ENCODE peak calls at places on chromosomes 4 and X, in five cellular contexts. E, D, N, M and Z are unnamed samples.

GRCh38 chrX:66602381-66602938 is 36.4 kb downstream of the EDA2R start:
- DNase-seq in E (no peak), D (no peak), N (no peak), M (no peak), Z (peak)

GRCh38 chr4:152554742-152555141 is 18.9 kb upstream of the FBXW7 start:
- DNase-seq in E (no peak), D (no peak), N (no peak), M (no peak), Z (no peak)

GRCh38 chr4:20272411-20272872 is 20.7 kb downstream of the SLIT2 start:
- DNase-seq in E (no peak), D (no peak), N (peak), M (no peak), Z (no peak)

GRCh38 chr4:88797725-88798124 is 100.1 kb upstream of the NAP1L5 start:
- DNase-seq in E (no peak), D (no peak), N (no peak), M (no peak), Z (no peak)

GRCh38 chr4:163063891-163064290 is 102.8 kb downstream of the NAF1 start:
- DNase-seq in E (no peak), D (no peak), N (peak), M (no peak), Z (no peak)

GRCh38 chrX:78945186-78945912 is at the start of gene P2RY10:
- DNase-seq in E (no peak), D (no peak), N (no peak), M (no peak), Z (no peak)

GRCh38 chr4:126081336-126081735 is 766.6 kb downstream of the FAT4 start:
- DNase-seq in E (no peak), D (no peak), N (no peak), M (no peak), Z (no peak)

GRCh38 chr4:118683513-118683912 is 1.7 kb upstream of the METTL14 start:
- DNase-seq in E (no peak), D (no peak), N (peak), M (no peak), Z (no peak)

GRCh38 chrX:14899607-14900006 is 26.4 kb downstream of the MOSPD2 start:
- DNase-seq in E (no peak), D (no peak), N (peak), M (no peak), Z (no peak)

GRCh38 chr4:76457885-76458284 is 22.9 kb downstream of the SHROOM3 start:
- DNase-seq in E (no peak), D (no peak), N (no peak), M (no peak), Z (no peak)

GRCh38 chrX:24876782-24877315 is 138.9 kb downstream of the ARX start:
- DNase-seq in E (peak), D (no peak), N (no peak), M (no peak), Z (no peak)
- H3K27ac ChIP-seq in E (peak), D (no peak), N (peak), M (no peak), Z (no peak)

DNA sequence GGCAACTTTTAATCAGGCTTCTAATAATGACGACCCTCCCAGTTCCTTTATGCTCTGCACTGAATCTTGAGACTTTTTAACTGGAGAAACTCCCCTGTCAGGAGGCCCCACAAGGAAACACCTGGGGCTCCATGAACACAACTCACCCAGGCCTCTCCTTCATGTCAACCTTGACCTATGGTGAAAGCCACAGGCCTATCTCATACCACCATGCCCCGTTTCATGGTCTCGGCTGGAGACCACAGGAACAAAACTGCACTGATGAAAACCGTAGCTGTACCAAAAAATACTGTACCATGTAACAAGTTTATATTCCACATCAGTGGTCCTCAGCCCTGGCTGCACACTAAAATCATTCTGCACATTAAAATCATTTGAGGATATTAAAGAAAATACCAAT is 57.0 kb downstream of the ZNF827 start:
- DNase-seq in E (no peak), D (no peak), N (no peak), M (no peak), Z (no peak)
- H3K27ac ChIP-seq in E (no peak), D (peak), N (no peak), M (peak), Z (peak)

DNA sequence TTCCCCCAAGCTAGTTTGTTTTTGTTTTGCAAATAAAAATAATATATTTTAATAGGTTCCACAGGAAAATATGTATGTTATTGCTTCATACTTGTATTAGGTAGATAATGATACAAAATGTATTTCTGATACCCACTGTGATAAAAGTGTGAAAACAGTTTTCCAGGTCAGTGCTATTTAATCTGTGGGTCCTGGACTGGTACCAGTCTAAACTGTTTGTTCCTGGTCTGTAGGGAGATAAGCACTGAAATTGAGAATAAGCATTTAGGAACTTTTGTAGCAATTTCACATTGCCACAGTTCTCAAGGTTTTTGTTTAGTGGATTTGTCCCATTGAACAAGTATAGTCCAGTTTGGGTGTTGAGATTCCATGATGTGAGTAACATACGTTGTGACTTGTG is 110.5 kb downstream of the PDLIM5 start:
- DNase-seq in E (no peak), D (no peak), N (no peak), M (no peak), Z (no peak)
- H3K27ac ChIP-seq in E (no peak), D (no peak), N (no peak), M (no peak), Z (no peak)

GRCh38 chrX:110588853-110589252 is 206.8 kb downstream of the CHRDL1 start:
- DNase-seq in E (no peak), D (no peak), N (no peak), M (no peak), Z (no peak)

DNA sequence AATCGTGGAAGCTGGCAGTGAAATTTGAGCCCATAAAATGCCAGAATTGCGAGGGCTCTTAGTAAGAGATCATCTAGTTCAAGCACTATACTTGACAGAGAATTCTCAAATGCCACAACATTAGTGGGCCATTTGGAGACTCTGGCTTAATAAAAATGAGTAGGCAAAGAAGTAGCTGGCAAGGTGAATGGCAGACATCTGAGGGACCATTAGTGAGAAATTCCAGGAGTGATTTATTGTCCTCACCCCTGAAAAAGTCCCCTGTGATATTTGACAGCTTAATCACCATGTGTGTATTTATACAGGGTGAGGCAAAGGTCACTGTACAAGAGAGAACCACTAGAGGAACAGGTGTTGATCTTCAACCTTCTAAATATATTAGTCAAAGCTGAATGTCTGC is 207.5 kb downstream of the CHRDL1 start:
- DNase-seq in E (no peak), D (no peak), N (no peak), M (no peak), Z (no peak)
- H3K27ac ChIP-seq in E (no peak), D (no peak), N (no peak), M (no peak), Z (no peak)

DNA sequence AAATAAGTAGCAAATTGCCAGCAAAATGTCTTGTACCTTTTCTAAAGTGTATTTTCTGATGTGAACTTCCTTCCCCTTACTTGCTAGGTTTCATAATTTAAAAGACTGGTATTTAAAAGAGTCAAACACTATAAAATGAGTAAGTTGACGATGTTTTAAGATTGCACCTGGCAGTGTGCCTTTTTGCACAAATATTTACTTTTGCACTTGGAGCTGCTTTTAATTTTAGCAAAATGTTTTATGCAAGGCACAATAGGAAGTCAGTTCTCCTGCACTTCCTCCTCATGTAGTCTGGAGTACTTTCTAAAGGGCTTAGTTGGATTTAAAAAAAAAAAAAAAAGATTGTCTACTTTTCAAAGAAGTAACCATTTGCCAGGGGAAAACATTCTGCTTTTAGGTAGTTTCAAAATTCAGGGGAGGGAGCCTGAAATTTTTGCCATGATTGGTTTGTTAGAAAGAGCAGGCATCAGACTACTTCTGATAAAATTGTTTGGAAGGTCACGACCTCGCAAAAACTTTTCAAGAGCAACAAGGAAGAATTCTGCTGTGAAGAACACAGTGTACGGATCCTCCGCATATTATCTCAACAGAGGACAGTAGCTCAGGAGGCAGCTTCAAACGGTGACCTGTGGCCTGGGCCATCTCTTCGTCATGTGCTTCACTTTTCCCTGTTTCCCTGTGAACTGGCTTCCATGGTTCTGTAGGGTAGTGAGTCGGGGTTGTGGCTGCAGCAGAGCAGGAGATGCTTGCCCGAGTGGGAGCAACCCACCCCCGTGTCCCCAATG is 66.1 kb downstream of the CDS1 start:
- DNase-seq in E (no peak), D (no peak), N (peak), M (no peak), Z (no peak)
- H3K27ac ChIP-seq in E (no peak), D (no peak), N (no peak), M (no peak), Z (no peak)

GRCh38 chr4:2512396-2513135 is 23.9 kb upstream of the FAM193A start:
- DNase-seq in E (no peak), D (no peak), N (no peak), M (no peak), Z (no peak)
- H3K27ac ChIP-seq in E (no peak), D (no peak), N (no peak), M (no peak), Z (no peak)

GRCh38 chrX:47210661-47211425 is 7.6 kb upstream of the CDK16 start:
- DNase-seq in E (no peak), D (no peak), N (no peak), M (no peak), Z (no peak)

GRCh38 chrX:47206316-47206715 is 12.2 kb upstream of the CDK16 start:
- DNase-seq in E (no peak), D (no peak), N (no peak), M (peak), Z (no peak)

GRCh38 chrX:47204970-47205369 is 11.3 kb downstream of the UBA1 start:
- DNase-seq in E (no peak), D (no peak), N (no peak), M (peak), Z (no peak)

GRCh38 chrX:47209508-47210238 is 8.8 kb upstream of the CDK16 start:
- DNase-seq in E (no peak), D (no peak), N (no peak), M (no peak), Z (no peak)

GRCh38 chrX:47208108-47208507 is 10.4 kb upstream of the CDK16 start:
- DNase-seq in E (no peak), D (no peak), N (no peak), M (peak), Z (no peak)
- H3K27ac ChIP-seq in E (no peak), D (no peak), N (no peak), M (no peak), Z (no peak)